ENCODE peak calls at places on chromosomes 3 and 15, in four cellular contexts. S, F, Y and A are unnamed samples.

GRCh38 chr3:156425651-156426050 is 129.3 kb downstream of the SSR3 start:
- DNase-seq in Y (no peak), S (no peak), F (no peak), A (no peak)

GRCh38 chr15:62606376-62607164 is 436.0 kb upstream of the TPM1 start:
- DNase-seq in F (no peak), S (no peak), Y (peak), A (no peak)

GRCh38 chr3:117936159-117936558 is 1098.5 kb downstream of the IGSF11 start:
- DNase-seq in Y (no peak), F (no peak), S (no peak), A (no peak)

GRCh38 chr15:57203906-57204305 is 172.4 kb upstream of the CGNL1 start:
- DNase-seq in S (no peak), Y (no peak), F (no peak), A (no peak)

GRCh38 chr15:41647269-41647668 is 12.9 kb upstream of the MGA start:
- DNase-seq in Y (no peak), S (no peak), F (no peak), A (no peak)

GRCh38 chr3:56357266-56357665 is 111.0 kb downstream of the ERC2 start:
- DNase-seq in F (no peak), S (no peak), Y (no peak), A (no peak)

GRCh38 chr3:113629941-113630340 is 66.5 kb downstream of the USF3 start:
- DNase-seq in S (no peak), F (no peak), Y (no peak), A (no peak)

GRCh38 chr15:80957556-80957955 is 32.1 kb downstream of the MESD start:
- DNase-seq in S (no peak), Y (no peak), F (no peak), A (no peak)

GRCh38 chr3:99966657-99967420 is 147.5 kb downstream of the FILIP1L start:
- DNase-seq in S (no peak), Y (no peak), F (no peak), A (no peak)

GRCh38 chr15:88450125-88450798 is 16.9 kb downstream of the MRPL46 start:
- DNase-seq in S (peak), F (peak), Y (no peak), A (no peak)

GRCh38 chr3:129612350-129613204 is 6.1 kb upstream of the PLXND1 start:
- DNase-seq in S (no peak), Y (no peak), F (peak), A (no peak)

GRCh38 chr3:38253704-38254103 is 11.9 kb upstream of the SLC22A13 start:
- DNase-seq in S (no peak), Y (no peak), F (no peak), A (no peak)

GRCh38 chr15:29622637-29623036 is 199.6 kb downstream of the TJP1 start:
- DNase-seq in F (no peak), Y (no peak), S (no peak), A (no peak)

GRCh38 chr15:29618586-29618985 is 203.7 kb downstream of the TJP1 start:
- DNase-seq in Y (no peak), S (no peak), F (no peak), A (no peak)

GRCh38 chr15:29621626-29622025 is 200.6 kb downstream of the TJP1 start:
- DNase-seq in Y (no peak), F (no peak), S (no peak), A (no peak)

DNA sequence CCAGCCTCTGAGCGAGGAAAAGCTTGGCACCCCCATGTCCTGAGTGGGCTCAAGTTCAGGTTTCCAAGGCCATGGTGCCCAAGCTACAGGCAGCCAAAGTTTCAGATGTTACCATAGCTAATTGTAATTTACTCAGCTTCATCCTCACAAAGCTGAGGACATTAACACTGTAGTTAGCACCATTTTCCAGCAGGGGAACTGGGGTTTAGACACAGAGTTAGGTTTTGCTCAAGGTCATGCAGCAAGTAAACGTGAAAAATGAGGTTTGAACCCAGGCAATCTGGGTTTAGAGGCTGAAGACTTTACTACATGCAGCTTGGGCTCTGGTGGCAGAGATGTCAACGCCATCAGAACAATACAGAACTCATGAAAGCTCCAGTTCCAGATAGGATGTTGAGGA is 199.0 kb downstream of the TJP1 start:
- DNase-seq in F (no peak), S (no peak), Y (no peak), A (no peak)
- TF ChIP-seq CTCF in F (no peak), S (no peak), Y (no peak), A (no peak)

DNA sequence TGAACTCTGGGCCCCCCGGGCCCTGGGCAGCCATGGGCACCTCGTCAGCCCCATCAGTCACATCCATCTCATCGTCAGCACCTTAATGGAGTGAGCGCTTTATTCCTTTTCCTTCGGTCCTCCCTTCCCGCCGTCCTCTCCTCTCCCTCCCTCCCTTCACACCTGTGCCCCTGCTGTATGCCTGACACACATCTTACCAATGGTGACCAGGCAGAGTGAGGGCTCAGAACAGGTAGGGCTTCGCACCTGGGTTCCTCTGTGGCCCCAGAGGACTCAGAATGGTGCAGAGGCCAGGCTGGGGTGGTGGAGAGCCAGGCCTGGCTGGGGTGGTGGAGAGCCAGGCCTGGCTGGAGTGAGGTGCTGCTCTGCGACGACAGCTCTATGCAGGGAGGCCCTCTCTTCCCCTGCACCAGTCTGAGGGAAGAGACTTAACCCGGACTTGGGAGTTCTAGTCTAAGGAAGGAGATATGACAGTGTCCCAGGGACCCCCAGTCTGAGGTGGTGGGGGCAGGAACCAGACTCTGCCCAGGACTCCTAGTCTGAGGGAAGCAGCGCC is 11.6 kb downstream of the C15orf39 start:
- DNase-seq in F (no peak), S (no peak), Y (no peak), A (no peak)
- TF ChIP-seq POLR2A in F (no peak), S (no peak), Y (no peak), A (no peak)

GRCh38 chr3:52155912-52156311 is 1.7 kb upstream of the POC1A start:
- DNase-seq in F (no peak), S (no peak), Y (no peak), A (no peak)
- H3K27ac ChIP-seq in F (no peak), S (no peak), Y (no peak), A (no peak)

DNA sequence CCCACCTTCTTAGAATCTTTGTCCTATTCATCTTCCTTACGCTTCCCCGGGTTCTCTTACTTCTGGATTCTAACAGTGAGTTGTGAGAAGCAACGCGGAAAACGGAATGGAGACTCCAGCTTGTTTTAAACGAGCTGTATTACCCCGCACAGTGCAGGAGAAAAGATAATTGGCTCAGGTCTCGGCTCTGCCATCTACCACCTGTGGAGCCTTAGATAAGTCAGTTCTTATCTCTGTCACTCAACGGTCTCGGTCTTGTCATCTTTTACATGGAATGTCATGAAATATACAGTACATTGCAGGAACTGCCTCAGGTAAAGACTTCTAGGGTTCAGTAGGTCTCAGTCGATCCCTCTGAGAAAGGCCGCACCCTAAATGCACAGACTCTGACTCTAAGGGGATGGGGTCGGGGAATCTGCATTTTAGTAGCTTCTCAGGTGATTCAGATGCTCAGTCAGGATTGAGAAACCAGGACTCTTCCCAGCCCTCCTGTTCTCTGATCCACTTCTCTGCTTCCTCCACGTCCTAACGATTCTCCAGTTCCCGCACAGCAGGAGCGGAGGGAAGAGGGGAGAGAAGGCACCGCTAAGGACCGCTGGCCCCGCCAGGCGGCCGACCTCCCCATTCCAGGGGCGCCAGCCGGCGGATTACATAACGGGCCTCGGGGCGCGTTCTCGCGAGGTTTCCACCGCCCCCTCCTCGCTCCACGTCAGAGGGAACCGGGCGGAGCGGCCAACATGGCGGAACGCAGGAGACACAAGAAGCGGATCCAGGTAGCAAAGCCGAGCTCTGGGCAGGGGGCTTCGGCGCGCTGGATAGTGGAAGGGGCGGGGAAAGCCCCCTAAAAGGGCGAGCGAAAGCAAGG is at the start of gene SEC62:
- DNase-seq in S (peak), F (peak), Y (peak), A (peak)
- TF ChIP-seq CTCF in S (peak), F (peak), Y (peak), A (no peak)

DNA sequence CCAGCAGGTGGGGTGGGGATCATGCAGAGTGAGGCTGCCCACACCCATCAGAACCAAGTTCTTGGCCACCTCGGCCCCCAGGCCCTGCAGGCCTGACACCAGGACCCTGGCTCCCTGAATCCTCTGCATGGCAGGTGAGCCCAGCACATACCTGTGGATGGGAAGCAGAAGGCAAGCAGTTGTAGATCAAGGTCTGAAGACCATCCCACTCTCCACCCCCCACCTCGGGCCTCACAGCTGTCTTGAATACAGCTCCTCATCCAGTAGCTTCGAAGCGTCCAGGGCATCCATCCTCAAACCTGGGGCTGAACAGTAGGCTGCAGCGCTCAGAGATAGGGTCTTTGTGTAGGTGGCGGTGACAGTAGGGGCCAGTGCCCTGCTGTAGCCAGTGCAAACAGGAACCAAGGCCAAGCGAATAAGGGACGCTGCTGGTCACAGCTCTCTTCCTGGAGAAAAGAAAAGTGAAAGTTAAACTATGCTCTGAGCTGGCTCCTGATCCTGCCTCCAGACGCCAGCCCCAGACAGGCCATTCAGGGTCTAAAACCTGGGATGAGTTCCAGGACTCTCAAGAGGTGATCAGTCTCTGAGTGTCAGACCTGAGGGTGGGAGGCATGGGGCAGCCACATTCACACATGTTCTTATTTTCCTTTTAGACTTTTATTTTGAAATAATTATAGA is at the start of gene UBA7:
- DNase-seq in F (peak), Y (peak), S (peak), A (no peak)
- TF ChIP-seq POLR2A in F (no peak), Y (no peak), S (no peak), A (no peak)

GRCh38 chr15:77737238-77738037 is 104.7 kb upstream of the LINGO1 start:
- DNase-seq in Y (no peak), S (no peak), F (no peak), A (no peak)

GRCh38 chr15:77738441-77739437 is 106.0 kb upstream of the LINGO1 start:
- DNase-seq in S (no peak), F (no peak), Y (no peak), A (no peak)

GRCh38 chr15:77742127-77742526 is 109.4 kb upstream of the LINGO1 start:
- DNase-seq in Y (no peak), S (no peak), F (no peak), A (no peak)

GRCh38 chr15:77738038-77738370 is 105.3 kb upstream of the LINGO1 start:
- DNase-seq in S (no peak), F (no peak), Y (no peak), A (no peak)

DNA sequence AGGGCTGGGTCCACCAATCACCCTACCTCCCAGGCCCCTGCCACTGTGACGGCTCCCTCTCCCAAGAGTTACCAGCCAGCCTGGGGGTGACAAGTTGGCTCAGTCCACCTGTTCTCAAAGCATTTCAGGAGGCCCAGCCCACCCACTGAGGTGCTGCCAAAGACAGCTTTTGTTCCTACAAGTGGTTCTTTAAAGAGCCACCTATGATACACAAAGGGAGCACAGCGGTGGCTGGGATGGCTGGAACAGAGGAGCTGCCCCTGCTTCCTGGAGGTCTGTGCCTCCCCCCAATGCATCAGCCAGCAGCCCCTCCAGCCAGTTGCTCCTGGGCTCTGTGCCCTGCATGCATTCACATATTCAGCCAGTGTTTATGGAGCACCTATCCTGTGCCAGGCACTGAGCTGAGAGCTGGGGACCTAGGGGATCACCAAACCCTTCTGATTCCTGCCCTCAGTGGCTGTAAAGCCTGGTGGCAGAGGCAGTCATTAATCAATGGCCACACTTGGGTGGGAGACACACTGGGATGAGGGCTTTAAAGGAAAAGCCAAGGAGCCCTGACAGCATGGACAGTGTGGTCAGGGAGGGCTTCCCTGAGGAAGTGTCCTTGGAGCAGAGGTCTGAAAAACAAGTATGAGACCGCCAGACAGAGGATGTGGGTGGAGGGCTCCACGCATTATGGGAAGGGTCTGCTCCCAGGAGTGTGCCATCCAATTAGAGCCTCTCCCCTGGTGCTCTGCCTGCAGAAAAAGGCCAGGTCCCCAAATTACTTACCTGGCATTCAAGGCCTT is 107.1 kb upstream of the LINGO1 start:
- DNase-seq in F (no peak), Y (no peak), S (no peak), A (no peak)
- H3K27ac ChIP-seq in F (no peak), Y (no peak), S (no peak), A (no peak)

GRCh38 chr3:133901083-133901482 is 5.4 kb upstream of the RAB6B start:
- DNase-seq in F (no peak), S (no peak), Y (no peak), A (no peak)
- TF ChIP-seq CTCF in F (no peak), S (no peak), Y (no peak), A (no peak)

GRCh38 chr15:40038654-40039543 is at the start of gene SRP14:
- DNase-seq in F (peak), Y (peak), S (peak), A (peak)
- TF ChIP-seq POLR2A in F (peak), Y (peak), S (peak), A (peak)